ENCODE peak calls at places on chromosomes 5 and 9, in five cellular contexts. One of them, this sample, is unnamed.

GRCh38 chr5:116361171-116361967 is 213.3 kb downstream of the SEMA6A start:
- DNase-seq in lower lobe of right lung: peak
- DNase-seq in ovary: peak
- DNase-seq in IMR-90: no peak
- DNase-seq in fibroblast of lung: peak
- DNase-seq in this sample: peak

GRCh38 chr5:165881259-165881658 is 2375.8 kb downstream of the MAT2B start:
- DNase-seq in lower lobe of right lung: no peak
- DNase-seq in ovary: no peak
- DNase-seq in IMR-90: no peak
- DNase-seq in fibroblast of lung: no peak
- DNase-seq in this sample: no peak

GRCh38 chr5:66884589-66885228 is 288.5 kb downstream of the MAST4 start:
- DNase-seq in lower lobe of right lung: no peak
- DNase-seq in ovary: no peak
- DNase-seq in IMR-90: no peak
- DNase-seq in fibroblast of lung: no peak
- DNase-seq in this sample: no peak

GRCh38 chr9:108270041-108270440 is 585.7 kb downstream of the ACTL7B start:
- DNase-seq in lower lobe of right lung: no peak
- DNase-seq in ovary: no peak
- DNase-seq in IMR-90: peak
- DNase-seq in fibroblast of lung: peak
- DNase-seq in this sample: no peak

GRCh38 chr9:107158321-107158720 is 124.8 kb upstream of the RAD23B start:
- DNase-seq in lower lobe of right lung: no peak
- DNase-seq in ovary: no peak
- DNase-seq in IMR-90: peak
- DNase-seq in fibroblast of lung: peak
- DNase-seq in this sample: peak

GRCh38 chr9:128409998-128410397 is 10.7 kb upstream of the CERCAM start:
- DNase-seq in lower lobe of right lung: no peak
- DNase-seq in ovary: no peak
- DNase-seq in IMR-90: no peak
- DNase-seq in fibroblast of lung: peak
- DNase-seq in this sample: peak

GRCh38 chr5:11992518-11992917 is 88.3 kb upstream of the CTNND2 start:
- DNase-seq in lower lobe of right lung: no peak
- DNase-seq in ovary: no peak
- DNase-seq in IMR-90: no peak
- DNase-seq in fibroblast of lung: no peak
- DNase-seq in this sample: no peak

GRCh38 chr5:28156981-28157380 is 1118.6 kb upstream of the CDH9 start:
- DNase-seq in lower lobe of right lung: no peak
- DNase-seq in ovary: no peak
- DNase-seq in IMR-90: no peak
- DNase-seq in fibroblast of lung: peak
- DNase-seq in this sample: no peak

GRCh38 chr5:129440424-129440823 is 19.7 kb upstream of the ADAMTS19 start:
- DNase-seq in lower lobe of right lung: no peak
- DNase-seq in ovary: no peak
- DNase-seq in IMR-90: no peak
- DNase-seq in fibroblast of lung: no peak
- DNase-seq in this sample: no peak

GRCh38 chr5:54037205-54037604 is 273.2 kb downstream of the ARL15 start:
- DNase-seq in lower lobe of right lung: no peak
- DNase-seq in ovary: no peak
- DNase-seq in IMR-90: no peak
- DNase-seq in fibroblast of lung: no peak
- DNase-seq in this sample: no peak

GRCh38 chr5:86625148-86625547 is 7.4 kb downstream of the COX7C start:
- DNase-seq in lower lobe of right lung: no peak
- DNase-seq in ovary: no peak
- DNase-seq in IMR-90: no peak
- DNase-seq in fibroblast of lung: no peak
- DNase-seq in this sample: no peak

GRCh38 chr5:135602882-135603721 is 24.3 kb upstream of the CXCL14 start:
- DNase-seq in lower lobe of right lung: no peak
- DNase-seq in ovary: no peak
- DNase-seq in IMR-90: no peak
- DNase-seq in fibroblast of lung: no peak
- DNase-seq in this sample: no peak

GRCh38 chr9:76558465-76558864 is 99.5 kb downstream of the GCNT1 start:
- DNase-seq in lower lobe of right lung: no peak
- DNase-seq in ovary: no peak
- DNase-seq in IMR-90: no peak
- DNase-seq in fibroblast of lung: no peak
- DNase-seq in this sample: no peak

GRCh38 chr5:2861605-2862004 is 110.1 kb upstream of the IRX2 start:
- DNase-seq in lower lobe of right lung: no peak
- DNase-seq in ovary: no peak
- DNase-seq in IMR-90: no peak
- DNase-seq in fibroblast of lung: no peak
- DNase-seq in this sample: no peak

GRCh38 chr5:179119415-179120170 is 59.4 kb downstream of the ZNF354C start:
- DNase-seq in lower lobe of right lung: peak
- DNase-seq in ovary: peak
- DNase-seq in IMR-90: no peak
- DNase-seq in fibroblast of lung: no peak
- DNase-seq in this sample: no peak

GRCh38 chr5:34488984-34489383 is 167.1 kb upstream of the RAI14 start:
- DNase-seq in lower lobe of right lung: no peak
- DNase-seq in ovary: no peak
- DNase-seq in IMR-90: no peak
- DNase-seq in fibroblast of lung: no peak
- DNase-seq in this sample: no peak

GRCh38 chr9:99635032-99635431 is 186.7 kb upstream of the NR4A3 start:
- DNase-seq in lower lobe of right lung: no peak
- DNase-seq in ovary: no peak
- DNase-seq in IMR-90: peak
- DNase-seq in fibroblast of lung: peak
- DNase-seq in this sample: no peak

GRCh38 chr5:86757824-86758223 is 140.1 kb downstream of the COX7C start:
- DNase-seq in lower lobe of right lung: no peak
- DNase-seq in ovary: no peak
- DNase-seq in IMR-90: peak
- DNase-seq in fibroblast of lung: peak
- DNase-seq in this sample: no peak

GRCh38 chr5:134245101-134245604 is 19.3 kb upstream of the PPP2CA start:
- DNase-seq in lower lobe of right lung: no peak
- DNase-seq in ovary: peak
- DNase-seq in IMR-90: peak
- DNase-seq in fibroblast of lung: peak
- DNase-seq in this sample: peak

GRCh38 chr9:95874303-95874988 is 1.0 kb upstream of the ERCC6L2 start:
- DNase-seq in lower lobe of right lung: no peak
- DNase-seq in ovary: no peak
- DNase-seq in IMR-90: peak
- DNase-seq in fibroblast of lung: peak
- DNase-seq in this sample: no peak

GRCh38 chr9:133578524-133579230 is 30.5 kb downstream of the FAM163B start:
- DNase-seq in lower lobe of right lung: no peak
- DNase-seq in ovary: peak
- DNase-seq in IMR-90: no peak
- DNase-seq in fibroblast of lung: no peak
- DNase-seq in this sample: no peak

GRCh38 chr5:58924306-58924705 is 341.4 kb downstream of the RAB3C start:
- DNase-seq in lower lobe of right lung: no peak
- DNase-seq in ovary: no peak
- DNase-seq in IMR-90: no peak
- DNase-seq in fibroblast of lung: peak
- DNase-seq in this sample: no peak

GRCh38 chr5:169971780-169972179 is 8.5 kb downstream of the INSYN2B start:
- DNase-seq in lower lobe of right lung: no peak
- DNase-seq in ovary: no peak
- DNase-seq in IMR-90: no peak
- DNase-seq in fibroblast of lung: no peak
- DNase-seq in this sample: no peak

GRCh38 chr5:55591671-55592070 is 56.9 kb upstream of the PLPP1 start:
- DNase-seq in lower lobe of right lung: no peak
- DNase-seq in ovary: no peak
- DNase-seq in IMR-90: no peak
- DNase-seq in fibroblast of lung: no peak
- DNase-seq in this sample: no peak

GRCh38 chr9:11340656-11341055 is 727.9 kb upstream of the PTPRD start:
- DNase-seq in lower lobe of right lung: no peak
- DNase-seq in ovary: no peak
- DNase-seq in IMR-90: no peak
- DNase-seq in fibroblast of lung: no peak
- DNase-seq in this sample: no peak

GRCh38 chr5:82551840-82552385 is 273.8 kb upstream of the RPS23 start:
- DNase-seq in lower lobe of right lung: no peak
- DNase-seq in ovary: no peak
- DNase-seq in IMR-90: no peak
- DNase-seq in fibroblast of lung: no peak
- DNase-seq in this sample: no peak

GRCh38 chr9:91711755-91712591 is 238.1 kb downstream of the ROR2 start:
- DNase-seq in lower lobe of right lung: peak
- DNase-seq in ovary: no peak
- DNase-seq in IMR-90: peak
- DNase-seq in fibroblast of lung: peak
- DNase-seq in this sample: no peak

GRCh38 chr5:90475436-90475980 is 844 bp downstream of the POLR3G start:
- DNase-seq in lower lobe of right lung: no peak
- DNase-seq in ovary: peak
- DNase-seq in IMR-90: no peak
- DNase-seq in fibroblast of lung: no peak
- DNase-seq in this sample: no peak

GRCh38 chr5:90479611-90480385 is 5.1 kb downstream of the POLR3G start:
- DNase-seq in lower lobe of right lung: no peak
- DNase-seq in ovary: no peak
- DNase-seq in IMR-90: peak
- DNase-seq in fibroblast of lung: peak
- DNase-seq in this sample: no peak

GRCh38 chr5:90477816-90478215 is 3.2 kb downstream of the POLR3G start:
- DNase-seq in lower lobe of right lung: no peak
- DNase-seq in ovary: no peak
- DNase-seq in IMR-90: no peak
- DNase-seq in fibroblast of lung: no peak
- DNase-seq in this sample: no peak

GRCh38 chr5:90474235-90475107 is at the start of the genes MBLAC2 and POLR3G:
- DNase-seq in lower lobe of right lung: peak
- DNase-seq in ovary: peak
- DNase-seq in IMR-90: peak
- DNase-seq in fibroblast of lung: peak
- DNase-seq in this sample: peak

DNA sequence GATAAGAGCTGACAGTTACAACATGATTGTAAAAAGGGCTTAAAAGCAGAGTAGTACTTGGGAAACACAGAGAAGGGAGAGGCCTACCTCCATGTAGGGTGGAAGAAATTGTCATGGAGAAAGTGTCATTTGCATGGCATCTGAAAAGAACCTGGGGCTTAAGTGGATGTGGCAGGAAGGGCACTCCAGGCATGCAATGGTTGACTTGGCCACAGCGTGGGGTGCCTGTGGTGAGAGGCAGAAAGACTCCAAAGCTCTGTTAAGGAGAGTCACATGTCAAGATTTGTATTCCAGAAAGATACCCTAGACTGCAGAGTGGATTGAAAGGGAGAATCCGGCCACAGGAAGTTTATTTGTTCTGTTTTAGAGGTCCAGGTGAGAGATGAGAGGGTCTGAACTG is 2.4 kb downstream of the POLR3G start:
- DNase-seq in lower lobe of right lung: no peak
- DNase-seq in ovary: no peak
- DNase-seq in IMR-90: no peak
- DNase-seq in fibroblast of lung: no peak
- DNase-seq in this sample: no peak
- TF ChIP-seq CTCF in lower lobe of right lung: no peak
- TF ChIP-seq CTCF in ovary: no peak
- TF ChIP-seq CTCF in IMR-90: no peak
- TF ChIP-seq CTCF in fibroblast of lung: no peak
- TF ChIP-seq CTCF in this sample: no peak

GRCh38 chr5:95892784-95893354 is 68.8 kb downstream of the ELL2 start:
- DNase-seq in lower lobe of right lung: no peak
- DNase-seq in ovary: no peak
- DNase-seq in IMR-90: no peak
- DNase-seq in fibroblast of lung: peak
- DNase-seq in this sample: peak

GRCh38 chr5:95899040-95899439 is 62.6 kb downstream of the ELL2 start:
- DNase-seq in lower lobe of right lung: no peak
- DNase-seq in ovary: no peak
- DNase-seq in IMR-90: no peak
- DNase-seq in fibroblast of lung: no peak
- DNase-seq in this sample: no peak

GRCh38 chr5:95891499-95891898 is 69.0 kb upstream of the GLRX start:
- DNase-seq in lower lobe of right lung: no peak
- DNase-seq in ovary: no peak
- DNase-seq in IMR-90: no peak
- DNase-seq in fibroblast of lung: no peak
- DNase-seq in this sample: no peak

GRCh38 chr5:95895771-95896170 is 65.9 kb downstream of the ELL2 start:
- DNase-seq in lower lobe of right lung: no peak
- DNase-seq in ovary: no peak
- DNase-seq in IMR-90: no peak
- DNase-seq in fibroblast of lung: peak
- DNase-seq in this sample: no peak

GRCh38 chr5:95895223-95895622 is 66.4 kb downstream of the ELL2 start:
- DNase-seq in lower lobe of right lung: no peak
- DNase-seq in ovary: no peak
- DNase-seq in IMR-90: no peak
- DNase-seq in fibroblast of lung: no peak
- DNase-seq in this sample: no peak
- H3K27ac ChIP-seq in lower lobe of right lung: no peak
- H3K27ac ChIP-seq in ovary: no peak
- H3K27ac ChIP-seq in IMR-90: peak
- H3K27ac ChIP-seq in fibroblast of lung: no peak
- H3K27ac ChIP-seq in this sample: no peak

GRCh38 chr5:39191216-39191615 is 28.1 kb downstream of the FYB1 start:
- DNase-seq in lower lobe of right lung: no peak
- DNase-seq in ovary: no peak
- DNase-seq in IMR-90: no peak
- DNase-seq in fibroblast of lung: no peak
- DNase-seq in this sample: no peak

GRCh38 chr5:39192449-39193160 is 26.8 kb downstream of the FYB1 start:
- DNase-seq in lower lobe of right lung: no peak
- DNase-seq in ovary: no peak
- DNase-seq in IMR-90: no peak
- DNase-seq in fibroblast of lung: no peak
- DNase-seq in this sample: no peak

GRCh38 chr5:39189297-39189955 is 29.9 kb downstream of the FYB1 start:
- DNase-seq in lower lobe of right lung: no peak
- DNase-seq in ovary: no peak
- DNase-seq in IMR-90: no peak
- DNase-seq in fibroblast of lung: no peak
- DNase-seq in this sample: no peak

GRCh38 chr5:39187873-39188731 is 31.3 kb downstream of the FYB1 start:
- DNase-seq in lower lobe of right lung: no peak
- DNase-seq in ovary: no peak
- DNase-seq in IMR-90: no peak
- DNase-seq in fibroblast of lung: no peak
- DNase-seq in this sample: no peak

GRCh38 chr5:39190311-39191102 is 28.9 kb downstream of the FYB1 start:
- DNase-seq in lower lobe of right lung: no peak
- DNase-seq in ovary: no peak
- DNase-seq in IMR-90: no peak
- DNase-seq in fibroblast of lung: no peak
- DNase-seq in this sample: no peak
- H3K4me3 ChIP-seq in lower lobe of right lung: no peak
- H3K4me3 ChIP-seq in ovary: no peak
- H3K4me3 ChIP-seq in IMR-90: no peak
- H3K4me3 ChIP-seq in fibroblast of lung: no peak
- H3K4me3 ChIP-seq in this sample: no peak

GRCh38 chr5:141223112-141223783 is at the start of gene PCDHB14:
- DNase-seq in lower lobe of right lung: no peak
- DNase-seq in ovary: no peak
- DNase-seq in IMR-90: peak
- DNase-seq in fibroblast of lung: peak
- DNase-seq in this sample: peak
- TF ChIP-seq CTCF in lower lobe of right lung: no peak
- TF ChIP-seq CTCF in ovary: no peak
- TF ChIP-seq CTCF in IMR-90: peak
- TF ChIP-seq CTCF in fibroblast of lung: no peak
- TF ChIP-seq CTCF in this sample: peak

This sample was measured in WERI-Rb-1.